ENCODE peak calls at places on chromosomes 16 and 17, in eight cellular contexts. W is mammary epithelial cell; Y is progenitor cell of endocrine pancreas; V is left ventricle myocardium superior; Z is stimulated activated CD4-positive, alpha-beta T cell treated with anti-CD3 and anti-CD28 coated beads, Interleukin-12 subunit alpha, Interleukin-12 subunit beta, amount 100 ng/mL, for 4 hours; Q is M059J; B is activated T-helper 2 cell treated with anti-CD3 and anti-CD28 coated beads, Interferon-gamma antibody, Interleukin-2, Interleukin-4, amounts not matched to agents 10 μg/mL and 5 μg/mL and 100 μg/mL, durations not matched to agents 14 hours and 24 hours and 36 hours; M is psoas muscle. X is an unnamed sample.

GRCh38 chr17:9371019-9371418 is 204.6 kb downstream of the STX8 start:
- DNase-seq in Y (no peak), Z (no peak), M (no peak), V (no peak), B (no peak), Q (peak), W (peak), X (no peak)

GRCh38 chr16:7629571-7629970 is 296.9 kb downstream of the RBFOX1 start:
- DNase-seq in Y (no peak), W (no peak), M (no peak), V (no peak), Z (no peak), B (no peak), Q (no peak), X (no peak)

GRCh38 chr16:68275611-68276191 is 11.4 kb downstream of the SLC7A6 start:
- DNase-seq in B (peak), Y (no peak), M (no peak), V (no peak), W (peak), Q (no peak), Z (no peak), X (no peak)

GRCh38 chr17:81457396-81457795 is 55.2 kb downstream of the ACTG1 start:
- DNase-seq in Z (no peak), M (no peak), Q (no peak), W (no peak), B (no peak), V (no peak), Y (no peak), X (no peak)

GRCh38 chr16:3065069-3065741 is at the start of gene IL32:
- DNase-seq in M (no peak), Y (no peak), V (peak), W (peak), Z (peak), B (peak), Q (peak), X (no peak)

GRCh38 chr17:43842975-43843325 is 4.0 kb upstream of the CD300LG start:
- DNase-seq in V (no peak), W (no peak), Y (no peak), M (no peak), B (no peak), Q (no peak), Z (no peak), X (no peak)

GRCh38 chr16:62408760-62409159 is 372.5 kb upstream of the CDH8 start:
- DNase-seq in V (no peak), Y (no peak), Z (no peak), M (no peak), Q (no peak), B (no peak), W (no peak), X (no peak)

GRCh38 chr17:50150354-50151040 is at the start of gene PPP1R9B:
- DNase-seq in W (no peak), V (no peak), M (no peak), B (no peak), Z (peak), Y (no peak), Q (no peak), X (no peak)

GRCh38 chr16:22189473-22190168 is 16.5 kb upstream of the EEF2K start:
- DNase-seq in B (peak), Z (peak), V (peak), Y (no peak), W (peak), Q (peak), M (peak), X (no peak)

GRCh38 chr16:30649725-30650368 is 913 bp upstream of the PRR14 start:
- DNase-seq in Q (no peak), W (no peak), Z (peak), B (peak), M (no peak), V (peak), Y (no peak), X (no peak)

GRCh38 chr16:83728518-83728917 is 79.3 kb upstream of the HSBP1 start:
- DNase-seq in M (no peak), V (no peak), Y (no peak), W (no peak), B (no peak), Z (no peak), Q (peak), X (no peak)

GRCh38 chr16:84228321-84228838 is 11.4 kb downstream of the KCNG4 start:
- DNase-seq in Q (peak), Y (no peak), W (peak), Z (no peak), V (peak), B (no peak), M (peak), X (no peak)

GRCh38 chr17:41907633-41908539 is 10.9 kb downstream of the ACLY start:
- DNase-seq in W (no peak), V (no peak), Q (peak), Z (no peak), M (no peak), Y (peak), B (no peak), X (no peak)

GRCh38 chr17:6286239-6286638 is 148.7 kb downstream of the AIPL1 start:
- DNase-seq in Q (no peak), V (no peak), B (no peak), M (no peak), Y (no peak), Z (no peak), W (peak), X (no peak)

GRCh38 chr16:56336071-56336688 is 89.2 kb downstream of the AMFR start:
- DNase-seq in W (peak), B (no peak), M (peak), Y (no peak), Q (no peak), V (peak), Z (no peak), X (no peak)

GRCh38 chr17:28865946-28866752 is 11.3 kb downstream of the ERAL1 start:
- DNase-seq in Y (no peak), Z (no peak), W (no peak), B (no peak), M (no peak), Q (no peak), V (peak), X (no peak)

X was measured in glomerular endothelial cell.